ENCODE peak calls at places on chromosomes 13 and 19, in six cellular contexts. K is hypothalamus, O is HCEC 1CT, E is ELF-1, W is HuH-7, I is fibroblast of lung. A is an unnamed sample.

GRCh38 chr19:32129141-32129540 is 216.3 kb upstream of the ZNF507 start:
- DNase-seq in O (no peak), E (no peak), I (no peak), K (no peak), W (no peak), A (no peak)

GRCh38 chr19:18000981-18001836 is 6.8 kb upstream of the ARRDC2 start:
- DNase-seq in I (peak; percentile 80), K (peak; percentile 51), O (peak; percentile 65), W (peak; percentile 64), E (peak; percentile 67), A (peak; percentile 93)

GRCh38 chr19:29841559-29842367 is 30.0 kb downstream of the CCNE1 start:
- DNase-seq in I (peak; percentile 49), K (no peak), W (peak; percentile 58), E (peak; percentile 91), O (peak; percentile 45), A (peak; percentile 72)

GRCh38 chr19:35038623-35039512 is 2.7 kb upstream of the HPN start:
- DNase-seq in W (no peak), E (no peak), I (peak; percentile 7), O (no peak), K (no peak), A (no peak)

GRCh38 chr19:11064831-11065303 is 24.4 kb upstream of the LDLR start:
- DNase-seq in E (peak; percentile 49), O (no peak), K (no peak), W (no peak), I (peak; percentile 29), A (no peak)

GRCh38 chr13:112726018-112726767 is 36.4 kb downstream of the ATP11A start:
- DNase-seq in W (no peak), K (no peak), I (no peak), O (no peak), E (no peak), A (no peak)

GRCh38 chr13:35672611-35673010 is 196.1 kb upstream of the MAB21L1 start:
- DNase-seq in O (no peak), K (no peak), I (peak; percentile 15), W (no peak), E (no peak), A (no peak)

GRCh38 chr19:48739835-48740704 is at the start of gene RASIP1:
- DNase-seq in O (no peak), W (no peak), I (no peak), K (no peak), E (no peak), A (no peak)

GRCh38 chr13:35818577-35819165 is 312.5 kb downstream of the DCLK1 start:
- DNase-seq in O (peak; percentile 2), I (peak; percentile 30), K (no peak), E (no peak), W (peak; percentile 4), A (peak; percentile 54)

GRCh38 chr19:6733338-6734095 is 3.9 kb downstream of the GPR108 start:
- DNase-seq in I (no peak), E (peak; percentile 41), K (no peak), O (no peak), W (no peak), A (no peak)

A was measured in NAMALWA.